ENCODE peak calls at places on chromosomes 11 and 22, in ten cellular contexts. P is mucosa of descending colon, E is fibroblast of lung, H is SJSA1, G is Caco-2, L is cardiac muscle cell, Y is tibial nerve, B is trophoblast cell, S is stomach, N is tibial artery. K is an unnamed sample. For H3K9me3, the result is how much of the 10 kb centered on the place peaks cover.

GRCh38 chr22:34946339-34946985 is 119.5 kb upstream of the ISX start:
- DNase-seq in P (no peak), E (no peak), H (no peak), G (no peak), L (no peak), Y (no peak), B (no peak), S (no peak), N (no peak), K (no peak)

GRCh38 chr22:39229075-39229474 is 15.7 kb downstream of the PDGFB start:
- DNase-seq in P (no peak), E (no peak), H (no peak), G (no peak), L (no peak), Y (no peak), B (no peak), S (no peak), N (no peak), K (no peak)

GRCh38 chr11:6655020-6655789 is 404 bp downstream of the DCHS1 start:
- DNase-seq in P (peak), E (no peak), H (no peak), G (no peak), L (peak), Y (no peak), B (no peak), S (no peak), N (no peak), K (no peak)

GRCh38 chr11:76665921-76666351 is 4.6 kb downstream of the LRRC32 start:
- DNase-seq in P (no peak), E (no peak), H (no peak), G (no peak), L (no peak), Y (peak), B (no peak), S (no peak), N (no peak), K (peak)

GRCh38 chr11:102047305-102047924 is at the start of gene CFAP300:
- DNase-seq in P (peak), E (peak), H (peak), G (peak), L (peak), Y (peak), B (no peak), S (peak), N (peak), K (peak)

GRCh38 chr11:72348250-72348649 is 86.1 kb downstream of the CLPB start:
- DNase-seq in P (no peak), E (no peak), H (no peak), G (no peak), L (no peak), Y (no peak), B (no peak), S (no peak), N (no peak), K (no peak)

GRCh38 chr11:100637706-100638105 is 49.4 kb upstream of the ARHGAP42 start:
- DNase-seq in P (no peak), E (peak), H (no peak), G (no peak), L (no peak), Y (no peak), B (no peak), S (no peak), N (no peak), K (no peak)

GRCh38 chr22:44046485-44047141 is 22.5 kb downstream of the PARVB start:
- DNase-seq in P (no peak), E (no peak), H (no peak), G (no peak), L (no peak), Y (no peak), B (no peak), S (no peak), N (no peak), K (no peak)

GRCh38 chr11:75371930-75372876 is 20.7 kb upstream of the ARRB1 start:
- DNase-seq in P (peak), E (peak), H (peak), G (peak), L (peak), Y (no peak), B (no peak), S (no peak), N (no peak), K (no peak)

GRCh38 chr22:43151251-43152000 is at the start of gene TSPO:
- DNase-seq in P (peak), E (peak), H (peak), G (no peak), L (peak), Y (peak), B (no peak), S (peak), N (peak), K (peak)

GRCh38 chr11:132022718-132023117 is 652.3 kb downstream of the NTM start:
- DNase-seq in P (no peak), E (peak), H (no peak), G (no peak), L (peak), Y (no peak), B (no peak), S (no peak), N (no peak), K (no peak)

GRCh38 chr11:12273618-12273995 is 103.8 kb upstream of the PARVA start:
- DNase-seq in P (no peak), E (no peak), H (no peak), G (no peak), L (no peak), Y (no peak), B (no peak), S (no peak), N (peak), K (no peak)
- H3K9me3 ChIP-seq in P (under half), E (under half), H (under half), G (under half), L (under half), Y (under half), B (under half), S (under half), N (under half), K (under half)

GRCh38 chr22:46701262-46701661 is 36.8 kb downstream of the CERK start:
- DNase-seq in P (no peak), E (no peak), H (no peak), G (no peak), L (no peak), Y (no peak), B (no peak), S (no peak), N (no peak), K (peak)
- H3K4me3 ChIP-seq in P (no peak), E (no peak), H (no peak), G (no peak), L (no peak), Y (no peak), B (peak), S (no peak), N (no peak), K (no peak)

GRCh38 chr22:49035818-49036457 is 791.7 kb downstream of the BRD1 start:
- DNase-seq in P (no peak), E (no peak), H (no peak), G (no peak), L (no peak), Y (no peak), B (no peak), S (no peak), N (no peak), K (no peak)
- H3K9me3 ChIP-seq in P (under half), E (under half), H (under half), G (under half), L (under half), Y (under half), B (under half), S (under half), N (under half), K (under half)

DNA sequence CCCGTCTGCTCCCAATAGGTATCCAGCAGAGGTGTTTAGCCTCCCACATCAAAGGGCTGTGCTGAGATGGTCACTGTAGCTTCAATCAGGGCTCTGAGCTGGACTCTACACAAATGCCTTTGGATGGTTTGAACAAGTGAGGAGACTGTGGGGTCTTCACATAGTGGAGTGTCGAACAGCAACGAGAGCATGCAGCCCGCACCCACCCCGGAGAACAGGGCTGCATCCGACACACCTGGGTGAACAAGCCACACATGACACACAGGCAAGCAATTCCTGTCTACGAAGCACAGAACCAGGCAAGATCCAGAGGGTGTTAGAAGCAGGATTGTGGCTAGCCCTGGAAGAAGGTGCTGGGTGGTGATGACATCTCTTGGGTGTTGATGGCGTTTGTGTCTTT is 58.0 kb upstream of the FGF3 start:
- DNase-seq in P (peak), E (no peak), H (no peak), G (no peak), L (no peak), Y (peak), B (no peak), S (no peak), N (peak), K (no peak)
- H3K4me3 ChIP-seq in P (no peak), E (no peak), H (no peak), G (no peak), L (no peak), Y (no peak), B (no peak), S (no peak), N (no peak), K (no peak)

GRCh38 chr11:58863697-58864096 is 19.2 kb upstream of the GLYATL2 start:
- DNase-seq in P (no peak), E (no peak), H (no peak), G (no peak), L (no peak), Y (no peak), B (no peak), S (no peak), N (no peak), K (no peak)
- H3K9me3 ChIP-seq in P (under half), E (under half), H (under half), G (under half), L (under half), Y (under half), B (under half), S (under half), N (under half), K (under half)

DNA sequence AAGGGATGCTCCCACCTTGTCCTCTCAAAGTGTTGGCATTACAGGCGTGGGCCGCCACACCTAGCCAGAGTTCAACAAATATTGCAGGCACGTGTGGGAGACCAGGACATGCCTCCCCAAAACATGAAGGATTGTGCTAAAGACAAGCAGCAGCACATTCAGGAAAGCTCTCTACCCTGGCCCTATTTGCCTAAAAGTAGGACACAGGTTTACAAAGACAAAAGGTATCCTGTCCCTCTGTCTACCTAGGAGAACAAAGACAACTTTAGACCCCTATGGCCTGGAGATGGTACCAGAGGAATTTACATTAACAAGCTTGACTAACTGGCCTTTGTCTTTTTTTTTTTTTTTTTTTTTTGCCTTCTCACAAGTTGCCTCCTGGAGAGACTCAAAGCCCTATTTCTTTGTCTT is 904 bp upstream of the ACCS start:
- DNase-seq in P (no peak), E (no peak), H (no peak), G (no peak), L (no peak), Y (no peak), B (no peak), S (no peak), N (no peak), K (no peak)
- H3K4me3 ChIP-seq in P (no peak), E (no peak), H (no peak), G (no peak), L (no peak), Y (no peak), B (no peak), S (no peak), N (no peak), K (peak)

K was measured in left lung.